ENCODE peak calls at places on chromosome 11, in eight cellular contexts. One of them, this sample, is unnamed.

GRCh38 chr11:36510567-36511020 is 522 bp upstream of the TRAF6 start:
- DNase-seq in progenitor cell of endocrine pancreas: no peak
- DNase-seq in Peyer's patch: no peak
- DNase-seq in tibial nerve: no peak
- DNase-seq in activated CD8-positive, alpha-beta T cell treated with anti-CD3 and anti-CD28 coated beads for 36 hours: no peak
- DNase-seq in psoas muscle: no peak
- DNase-seq in osteocyte: no peak
- DNase-seq in astrocyte of the spinal cord: peak
- DNase-seq in this sample: peak

GRCh38 chr11:124837491-124837856 is 27.8 kb upstream of the ROBO3 start:
- DNase-seq in Peyer's patch: no peak
- DNase-seq in activated CD8-positive, alpha-beta T cell treated with anti-CD3 and anti-CD28 coated beads for 36 hours: peak
- DNase-seq in astrocyte of the spinal cord: peak
- DNase-seq in osteocyte: peak
- DNase-seq in progenitor cell of endocrine pancreas: no peak
- DNase-seq in tibial nerve: no peak
- DNase-seq in psoas muscle: no peak
- DNase-seq in this sample: peak

GRCh38 chr11:69598147-69598546 is 42.8 kb upstream of the CCND1 start:
- DNase-seq in tibial nerve: no peak
- DNase-seq in Peyer's patch: no peak
- DNase-seq in osteocyte: no peak
- DNase-seq in astrocyte of the spinal cord: no peak
- DNase-seq in activated CD8-positive, alpha-beta T cell treated with anti-CD3 and anti-CD28 coated beads for 36 hours: no peak
- DNase-seq in progenitor cell of endocrine pancreas: no peak
- DNase-seq in psoas muscle: no peak
- DNase-seq in this sample: peak

GRCh38 chr11:71106671-71107070 is 145.7 kb downstream of the SHANK2 start:
- DNase-seq in osteocyte: no peak
- DNase-seq in astrocyte of the spinal cord: no peak
- DNase-seq in psoas muscle: no peak
- DNase-seq in tibial nerve: no peak
- DNase-seq in progenitor cell of endocrine pancreas: no peak
- DNase-seq in Peyer's patch: no peak
- DNase-seq in activated CD8-positive, alpha-beta T cell treated with anti-CD3 and anti-CD28 coated beads for 36 hours: no peak
- DNase-seq in this sample: no peak

GRCh38 chr11:71356280-71356876 is 91.8 kb downstream of the DHCR7 start:
- DNase-seq in progenitor cell of endocrine pancreas: no peak
- DNase-seq in osteocyte: no peak
- DNase-seq in activated CD8-positive, alpha-beta T cell treated with anti-CD3 and anti-CD28 coated beads for 36 hours: no peak
- DNase-seq in Peyer's patch: no peak
- DNase-seq in psoas muscle: no peak
- DNase-seq in tibial nerve: no peak
- DNase-seq in astrocyte of the spinal cord: no peak
- DNase-seq in this sample: no peak

GRCh38 chr11:71951741-71952310 is 23.0 kb downstream of the RNF121 start:
- DNase-seq in astrocyte of the spinal cord: no peak
- DNase-seq in activated CD8-positive, alpha-beta T cell treated with anti-CD3 and anti-CD28 coated beads for 36 hours: no peak
- DNase-seq in psoas muscle: no peak
- DNase-seq in osteocyte: no peak
- DNase-seq in progenitor cell of endocrine pancreas: no peak
- DNase-seq in tibial nerve: no peak
- DNase-seq in Peyer's patch: no peak
- DNase-seq in this sample: no peak

GRCh38 chr11:16226245-16226644 is 130.1 kb downstream of the SOX6 start:
- DNase-seq in astrocyte of the spinal cord: peak
- DNase-seq in progenitor cell of endocrine pancreas: no peak
- DNase-seq in Peyer's patch: no peak
- DNase-seq in psoas muscle: peak
- DNase-seq in activated CD8-positive, alpha-beta T cell treated with anti-CD3 and anti-CD28 coated beads for 36 hours: no peak
- DNase-seq in tibial nerve: no peak
- DNase-seq in osteocyte: no peak
- DNase-seq in this sample: peak

GRCh38 chr11:121929581-121929980 is 186.4 kb downstream of the BLID start:
- DNase-seq in astrocyte of the spinal cord: peak
- DNase-seq in tibial nerve: no peak
- DNase-seq in progenitor cell of endocrine pancreas: no peak
- DNase-seq in osteocyte: no peak
- DNase-seq in activated CD8-positive, alpha-beta T cell treated with anti-CD3 and anti-CD28 coated beads for 36 hours: no peak
- DNase-seq in psoas muscle: peak
- DNase-seq in Peyer's patch: no peak
- DNase-seq in this sample: peak

GRCh38 chr11:1486054-1486825 is at the start of gene MOB2:
- DNase-seq in astrocyte of the spinal cord: no peak
- DNase-seq in Peyer's patch: peak
- DNase-seq in progenitor cell of endocrine pancreas: no peak
- DNase-seq in psoas muscle: peak
- DNase-seq in osteocyte: no peak
- DNase-seq in activated CD8-positive, alpha-beta T cell treated with anti-CD3 and anti-CD28 coated beads for 36 hours: no peak
- DNase-seq in tibial nerve: no peak
- DNase-seq in this sample: peak

GRCh38 chr11:47087801-47088200 is 88.9 kb downstream of the ARFGAP2 start:
- DNase-seq in psoas muscle: no peak
- DNase-seq in activated CD8-positive, alpha-beta T cell treated with anti-CD3 and anti-CD28 coated beads for 36 hours: no peak
- DNase-seq in astrocyte of the spinal cord: no peak
- DNase-seq in osteocyte: no peak
- DNase-seq in Peyer's patch: no peak
- DNase-seq in progenitor cell of endocrine pancreas: no peak
- DNase-seq in tibial nerve: no peak
- DNase-seq in this sample: peak

DNA sequence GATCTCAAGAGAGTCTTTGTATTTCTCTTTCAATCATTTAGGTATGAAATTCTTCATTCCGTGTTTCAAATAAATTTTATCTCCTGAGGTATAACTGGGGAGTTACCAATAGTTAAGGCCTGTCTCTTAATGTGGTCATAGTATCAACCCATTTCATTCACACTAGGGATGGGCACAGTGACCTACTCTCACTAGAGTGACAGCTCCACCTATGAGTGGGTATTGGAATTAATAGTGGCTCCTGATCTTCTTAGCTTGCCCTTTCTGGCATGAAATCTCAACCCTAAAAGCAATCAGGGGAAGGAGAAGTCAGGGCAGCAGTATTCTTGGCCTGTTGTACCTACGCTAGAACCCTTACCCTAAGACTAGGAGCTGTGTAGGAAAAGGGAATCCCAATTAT is 507.7 kb downstream of the FAM181B start:
- DNase-seq in osteocyte: no peak
- DNase-seq in psoas muscle: no peak
- DNase-seq in progenitor cell of endocrine pancreas: no peak
- DNase-seq in activated CD8-positive, alpha-beta T cell treated with anti-CD3 and anti-CD28 coated beads for 36 hours: no peak
- DNase-seq in tibial nerve: no peak
- DNase-seq in Peyer's patch: no peak
- DNase-seq in astrocyte of the spinal cord: no peak
- DNase-seq in this sample: peak
- TF ChIP-seq CTCF in osteocyte: no peak
- TF ChIP-seq CTCF in psoas muscle: no peak
- TF ChIP-seq CTCF in progenitor cell of endocrine pancreas: no peak
- TF ChIP-seq CTCF in activated CD8-positive, alpha-beta T cell treated with anti-CD3 and anti-CD28 coated beads for 36 hours: no peak
- TF ChIP-seq CTCF in tibial nerve: no peak
- TF ChIP-seq CTCF in Peyer's patch: no peak
- TF ChIP-seq CTCF in astrocyte of the spinal cord: no peak
- TF ChIP-seq CTCF in this sample: peak

GRCh38 chr11:109423114-109423859 is 1.3 kb downstream of the C11orf87 start:
- DNase-seq in psoas muscle: peak
- DNase-seq in astrocyte of the spinal cord: peak
- DNase-seq in Peyer's patch: no peak
- DNase-seq in activated CD8-positive, alpha-beta T cell treated with anti-CD3 and anti-CD28 coated beads for 36 hours: peak
- DNase-seq in osteocyte: peak
- DNase-seq in progenitor cell of endocrine pancreas: no peak
- DNase-seq in tibial nerve: no peak
- DNase-seq in this sample: peak

GRCh38 chr11:109423860-109424190 is 1.8 kb downstream of the C11orf87 start:
- DNase-seq in psoas muscle: no peak
- DNase-seq in progenitor cell of endocrine pancreas: no peak
- DNase-seq in Peyer's patch: no peak
- DNase-seq in activated CD8-positive, alpha-beta T cell treated with anti-CD3 and anti-CD28 coated beads for 36 hours: no peak
- DNase-seq in tibial nerve: no peak
- DNase-seq in astrocyte of the spinal cord: no peak
- DNase-seq in osteocyte: no peak
- DNase-seq in this sample: no peak

GRCh38 chr11:109426442-109426841 is 4.5 kb downstream of the C11orf87 start:
- DNase-seq in psoas muscle: no peak
- DNase-seq in osteocyte: no peak
- DNase-seq in Peyer's patch: no peak
- DNase-seq in activated CD8-positive, alpha-beta T cell treated with anti-CD3 and anti-CD28 coated beads for 36 hours: no peak
- DNase-seq in progenitor cell of endocrine pancreas: no peak
- DNase-seq in tibial nerve: no peak
- DNase-seq in astrocyte of the spinal cord: no peak
- DNase-seq in this sample: peak

GRCh38 chr11:109424893-109425292 is 2.9 kb downstream of the C11orf87 start:
- DNase-seq in psoas muscle: no peak
- DNase-seq in progenitor cell of endocrine pancreas: peak
- DNase-seq in osteocyte: no peak
- DNase-seq in tibial nerve: no peak
- DNase-seq in activated CD8-positive, alpha-beta T cell treated with anti-CD3 and anti-CD28 coated beads for 36 hours: peak
- DNase-seq in astrocyte of the spinal cord: no peak
- DNase-seq in Peyer's patch: no peak
- DNase-seq in this sample: no peak

DNA sequence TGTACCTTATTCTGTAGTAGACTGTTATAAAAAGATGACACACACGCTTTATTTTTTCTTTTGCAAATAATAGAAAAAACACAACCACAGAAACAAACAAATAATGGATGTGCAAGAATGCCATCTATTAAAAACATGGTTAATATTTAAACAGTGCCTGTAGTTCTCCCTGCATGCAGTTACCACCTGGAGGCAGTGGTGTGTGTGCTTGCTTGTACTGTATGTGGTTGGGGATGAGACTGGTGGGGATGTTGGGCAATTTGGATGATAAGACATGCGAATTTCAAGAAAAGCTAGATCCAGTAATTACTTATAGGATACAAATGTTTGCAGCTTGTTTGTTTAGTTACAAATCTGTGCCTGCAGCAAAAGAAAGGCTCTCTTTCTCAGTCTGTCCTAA is 3.6 kb downstream of the C11orf87 start:
- DNase-seq in Peyer's patch: no peak
- DNase-seq in activated CD8-positive, alpha-beta T cell treated with anti-CD3 and anti-CD28 coated beads for 36 hours: no peak
- DNase-seq in tibial nerve: no peak
- DNase-seq in progenitor cell of endocrine pancreas: no peak
- DNase-seq in psoas muscle: no peak
- DNase-seq in astrocyte of the spinal cord: no peak
- DNase-seq in osteocyte: no peak
- DNase-seq in this sample: peak
- TF ChIP-seq CTCF in Peyer's patch: no peak
- TF ChIP-seq CTCF in activated CD8-positive, alpha-beta T cell treated with anti-CD3 and anti-CD28 coated beads for 36 hours: no peak
- TF ChIP-seq CTCF in tibial nerve: no peak
- TF ChIP-seq CTCF in progenitor cell of endocrine pancreas: no peak
- TF ChIP-seq CTCF in psoas muscle: no peak
- TF ChIP-seq CTCF in astrocyte of the spinal cord: peak
- TF ChIP-seq CTCF in osteocyte: peak
- TF ChIP-seq CTCF in this sample: peak

DNA sequence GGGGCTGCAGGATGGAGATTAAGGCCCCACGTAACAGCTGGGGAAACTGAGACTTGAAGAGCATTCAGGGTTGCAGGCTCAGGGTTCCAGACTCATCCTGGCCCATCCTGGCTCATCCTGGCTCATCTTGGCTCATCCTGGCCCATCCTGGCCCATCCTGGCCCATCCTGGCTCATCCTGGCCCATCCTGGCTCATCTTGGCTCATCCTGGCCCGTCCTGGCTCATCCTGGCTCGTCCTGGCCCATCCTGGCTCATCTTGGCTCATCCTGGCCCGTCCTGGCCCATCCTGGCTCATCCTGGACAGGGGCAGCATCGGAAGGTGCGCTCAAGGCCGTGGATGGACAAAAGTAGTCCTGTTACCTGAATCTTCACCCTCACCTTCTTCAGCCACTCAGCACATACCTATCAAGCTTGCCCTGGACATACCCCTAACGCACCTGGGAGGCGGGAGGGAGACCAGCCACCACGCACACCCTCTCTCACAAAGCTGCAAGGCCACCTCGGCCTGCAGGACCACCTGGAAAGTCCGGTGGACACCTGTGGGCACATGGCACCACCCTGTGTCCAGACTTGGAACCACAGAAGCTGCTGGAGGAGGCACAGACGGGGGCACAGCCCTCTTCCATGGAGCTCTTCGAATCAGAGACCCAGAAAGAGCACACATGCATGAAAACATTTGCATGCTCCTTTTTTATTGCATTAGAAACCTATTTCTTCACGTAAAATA is 20.3 kb upstream of the NLRP6 start:
- DNase-seq in activated CD8-positive, alpha-beta T cell treated with anti-CD3 and anti-CD28 coated beads for 36 hours: peak
- DNase-seq in Peyer's patch: no peak
- DNase-seq in osteocyte: peak
- DNase-seq in psoas muscle: no peak
- DNase-seq in progenitor cell of endocrine pancreas: no peak
- DNase-seq in astrocyte of the spinal cord: no peak
- DNase-seq in tibial nerve: no peak
- DNase-seq in this sample: no peak
- TF ChIP-seq CTCF in activated CD8-positive, alpha-beta T cell treated with anti-CD3 and anti-CD28 coated beads for 36 hours: no peak
- TF ChIP-seq CTCF in Peyer's patch: peak
- TF ChIP-seq CTCF in osteocyte: no peak
- TF ChIP-seq CTCF in psoas muscle: no peak
- TF ChIP-seq CTCF in progenitor cell of endocrine pancreas: peak
- TF ChIP-seq CTCF in astrocyte of the spinal cord: no peak
- TF ChIP-seq CTCF in tibial nerve: no peak
- TF ChIP-seq CTCF in this sample: peak

GRCh38 chr11:15216678-15217077 is 102.0 kb downstream of the INSC start:
- DNase-seq in tibial nerve: no peak
- DNase-seq in osteocyte: no peak
- DNase-seq in psoas muscle: no peak
- DNase-seq in activated CD8-positive, alpha-beta T cell treated with anti-CD3 and anti-CD28 coated beads for 36 hours: peak
- DNase-seq in astrocyte of the spinal cord: no peak
- DNase-seq in Peyer's patch: no peak
- DNase-seq in progenitor cell of endocrine pancreas: no peak
- DNase-seq in this sample: peak
- TF ChIP-seq CTCF in tibial nerve: no peak
- TF ChIP-seq CTCF in osteocyte: peak
- TF ChIP-seq CTCF in psoas muscle: no peak
- TF ChIP-seq CTCF in activated CD8-positive, alpha-beta T cell treated with anti-CD3 and anti-CD28 coated beads for 36 hours: no peak
- TF ChIP-seq CTCF in astrocyte of the spinal cord: peak
- TF ChIP-seq CTCF in Peyer's patch: peak
- TF ChIP-seq CTCF in progenitor cell of endocrine pancreas: peak
- TF ChIP-seq CTCF in this sample: peak

This sample was measured in choroid plexus epithelial cell.